ENCODE peak calls at places on chromosome 5, in nine cellular contexts. One of them, this sample, is unnamed.

GRCh38 chr5:92678576-92679105 is 902.4 kb downstream of the NR2F1-AS1 start:
- DNase-seq in gastrocnemius medialis: no peak
- DNase-seq in tibial nerve: no peak
- DNase-seq in A549: peak
- DNase-seq in body of pancreas: no peak
- DNase-seq in H54: no peak
- DNase-seq in Peyer's patch: no peak
- DNase-seq in transverse colon: no peak
- DNase-seq in ovary: no peak
- DNase-seq in this sample: no peak

GRCh38 chr5:172223901-172224873 is 30.2 kb downstream of the EFCAB9 start:
- DNase-seq in gastrocnemius medialis: no peak
- DNase-seq in tibial nerve: no peak
- DNase-seq in A549: no peak
- DNase-seq in body of pancreas: no peak
- DNase-seq in H54: no peak
- DNase-seq in Peyer's patch: no peak
- DNase-seq in transverse colon: no peak
- DNase-seq in ovary: no peak
- DNase-seq in this sample: no peak

GRCh38 chr5:152634596-152634995 is 229.5 kb upstream of the NMUR2 start:
- DNase-seq in gastrocnemius medialis: no peak
- DNase-seq in tibial nerve: no peak
- DNase-seq in A549: no peak
- DNase-seq in body of pancreas: no peak
- DNase-seq in H54: no peak
- DNase-seq in Peyer's patch: no peak
- DNase-seq in transverse colon: no peak
- DNase-seq in ovary: no peak
- DNase-seq in this sample: no peak

GRCh38 chr5:39517800-39518199 is 93.0 kb upstream of the DAB2 start:
- DNase-seq in gastrocnemius medialis: no peak
- DNase-seq in tibial nerve: no peak
- DNase-seq in A549: peak
- DNase-seq in body of pancreas: no peak
- DNase-seq in H54: peak
- DNase-seq in Peyer's patch: no peak
- DNase-seq in transverse colon: no peak
- DNase-seq in ovary: no peak
- DNase-seq in this sample: no peak

GRCh38 chr5:93584531-93585053 is 1.6 kb downstream of the NR2F1 start:
- DNase-seq in gastrocnemius medialis: no peak
- DNase-seq in tibial nerve: no peak
- DNase-seq in A549: no peak
- DNase-seq in body of pancreas: no peak
- DNase-seq in H54: no peak
- DNase-seq in Peyer's patch: peak
- DNase-seq in transverse colon: no peak
- DNase-seq in ovary: peak
- DNase-seq in this sample: peak

GRCh38 chr5:82163459-82164108 is 114.6 kb downstream of the RPS23 start:
- DNase-seq in gastrocnemius medialis: no peak
- DNase-seq in tibial nerve: no peak
- DNase-seq in A549: peak
- DNase-seq in body of pancreas: no peak
- DNase-seq in H54: no peak
- DNase-seq in Peyer's patch: no peak
- DNase-seq in transverse colon: no peak
- DNase-seq in ovary: no peak
- DNase-seq in this sample: no peak

GRCh38 chr5:78547171-78547570 is 101.4 kb downstream of the LHFPL2 start:
- DNase-seq in gastrocnemius medialis: no peak
- DNase-seq in tibial nerve: no peak
- DNase-seq in A549: no peak
- DNase-seq in body of pancreas: no peak
- DNase-seq in H54: no peak
- DNase-seq in Peyer's patch: no peak
- DNase-seq in transverse colon: no peak
- DNase-seq in ovary: no peak
- DNase-seq in this sample: no peak

GRCh38 chr5:62585306-62585705 is 6.7 kb downstream of the LRRC70 start:
- DNase-seq in gastrocnemius medialis: no peak
- DNase-seq in tibial nerve: no peak
- DNase-seq in A549: no peak
- DNase-seq in body of pancreas: no peak
- DNase-seq in H54: no peak
- DNase-seq in Peyer's patch: no peak
- DNase-seq in transverse colon: no peak
- DNase-seq in ovary: no peak
- DNase-seq in this sample: no peak

GRCh38 chr5:179867476-179867875 is 8.9 kb upstream of the MRNIP start:
- DNase-seq in gastrocnemius medialis: no peak
- DNase-seq in tibial nerve: no peak
- DNase-seq in A549: no peak
- DNase-seq in body of pancreas: no peak
- DNase-seq in H54: no peak
- DNase-seq in Peyer's patch: peak
- DNase-seq in transverse colon: no peak
- DNase-seq in ovary: no peak
- DNase-seq in this sample: no peak

GRCh38 chr5:126189862-126190261 is 233.3 kb upstream of the GRAMD2B start:
- DNase-seq in gastrocnemius medialis: no peak
- DNase-seq in tibial nerve: no peak
- DNase-seq in A549: no peak
- DNase-seq in body of pancreas: no peak
- DNase-seq in H54: no peak
- DNase-seq in Peyer's patch: no peak
- DNase-seq in transverse colon: no peak
- DNase-seq in ovary: no peak
- DNase-seq in this sample: no peak

GRCh38 chr5:10756539-10756938 is 4.5 kb downstream of the DAP start:
- DNase-seq in gastrocnemius medialis: no peak
- DNase-seq in tibial nerve: no peak
- DNase-seq in A549: no peak
- DNase-seq in body of pancreas: no peak
- DNase-seq in H54: no peak
- DNase-seq in Peyer's patch: no peak
- DNase-seq in transverse colon: no peak
- DNase-seq in ovary: no peak
- DNase-seq in this sample: no peak

GRCh38 chr5:116502616-116503015 is 72.0 kb downstream of the SEMA6A start:
- DNase-seq in gastrocnemius medialis: no peak
- DNase-seq in tibial nerve: no peak
- DNase-seq in A549: no peak
- DNase-seq in body of pancreas: no peak
- DNase-seq in H54: no peak
- DNase-seq in Peyer's patch: no peak
- DNase-seq in transverse colon: no peak
- DNase-seq in ovary: no peak
- DNase-seq in this sample: no peak

GRCh38 chr5:107553063-107553676 is 117.6 kb downstream of the EFNA5 start:
- DNase-seq in gastrocnemius medialis: no peak
- DNase-seq in tibial nerve: no peak
- DNase-seq in A549: peak
- DNase-seq in body of pancreas: no peak
- DNase-seq in H54: no peak
- DNase-seq in Peyer's patch: no peak
- DNase-seq in transverse colon: no peak
- DNase-seq in ovary: no peak
- DNase-seq in this sample: no peak

GRCh38 chr5:143201589-143201988 is 201.9 kb downstream of the NR3C1 start:
- DNase-seq in gastrocnemius medialis: no peak
- DNase-seq in tibial nerve: no peak
- DNase-seq in A549: no peak
- DNase-seq in body of pancreas: no peak
- DNase-seq in H54: no peak
- DNase-seq in Peyer's patch: no peak
- DNase-seq in transverse colon: no peak
- DNase-seq in ovary: no peak
- DNase-seq in this sample: no peak

GRCh38 chr5:96463106-96463505 is 30.1 kb upstream of the PCSK1 start:
- DNase-seq in gastrocnemius medialis: no peak
- DNase-seq in tibial nerve: no peak
- DNase-seq in A549: no peak
- DNase-seq in body of pancreas: no peak
- DNase-seq in H54: no peak
- DNase-seq in Peyer's patch: no peak
- DNase-seq in transverse colon: no peak
- DNase-seq in ovary: no peak
- DNase-seq in this sample: no peak

GRCh38 chr5:136424835-136425694 is 59.7 kb upstream of the TRPC7 start:
- DNase-seq in gastrocnemius medialis: no peak
- DNase-seq in tibial nerve: peak
- DNase-seq in A549: peak
- DNase-seq in body of pancreas: peak
- DNase-seq in H54: peak
- DNase-seq in Peyer's patch: peak
- DNase-seq in transverse colon: peak
- DNase-seq in ovary: peak
- DNase-seq in this sample: peak

GRCh38 chr5:150298701-150299451 is 3.8 kb downstream of the ARSI start:
- DNase-seq in gastrocnemius medialis: no peak
- DNase-seq in tibial nerve: no peak
- DNase-seq in A549: peak
- DNase-seq in body of pancreas: no peak
- DNase-seq in H54: peak
- DNase-seq in Peyer's patch: no peak
- DNase-seq in transverse colon: no peak
- DNase-seq in ovary: no peak
- DNase-seq in this sample: no peak

GRCh38 chr5:150297934-150298595 is 4.6 kb downstream of the ARSI start:
- DNase-seq in gastrocnemius medialis: no peak
- DNase-seq in tibial nerve: no peak
- DNase-seq in A549: no peak
- DNase-seq in body of pancreas: no peak
- DNase-seq in H54: no peak
- DNase-seq in Peyer's patch: peak
- DNase-seq in transverse colon: no peak
- DNase-seq in ovary: no peak
- DNase-seq in this sample: no peak

GRCh38 chr5:150296496-150296895 is 6.2 kb downstream of the ARSI start:
- DNase-seq in gastrocnemius medialis: no peak
- DNase-seq in tibial nerve: no peak
- DNase-seq in A549: no peak
- DNase-seq in body of pancreas: no peak
- DNase-seq in H54: no peak
- DNase-seq in Peyer's patch: peak
- DNase-seq in transverse colon: no peak
- DNase-seq in ovary: no peak
- DNase-seq in this sample: no peak

GRCh38 chr5:150295741-150296486 is 6.3 kb upstream of the CAMK2A start:
- DNase-seq in gastrocnemius medialis: no peak
- DNase-seq in tibial nerve: no peak
- DNase-seq in A549: no peak
- DNase-seq in body of pancreas: no peak
- DNase-seq in H54: no peak
- DNase-seq in Peyer's patch: peak
- DNase-seq in transverse colon: no peak
- DNase-seq in ovary: no peak
- DNase-seq in this sample: no peak

GRCh38 chr5:150297236-150297890 is 5.3 kb downstream of the ARSI start:
- DNase-seq in gastrocnemius medialis: no peak
- DNase-seq in tibial nerve: no peak
- DNase-seq in A549: no peak
- DNase-seq in body of pancreas: no peak
- DNase-seq in H54: no peak
- DNase-seq in Peyer's patch: no peak
- DNase-seq in transverse colon: no peak
- DNase-seq in ovary: no peak
- DNase-seq in this sample: no peak
- TF ChIP-seq POLR2A in gastrocnemius medialis: no peak
- TF ChIP-seq POLR2A in tibial nerve: no peak
- TF ChIP-seq POLR2A in A549: no peak
- TF ChIP-seq POLR2A in body of pancreas: no peak
- TF ChIP-seq POLR2A in H54: no peak
- TF ChIP-seq POLR2A in Peyer's patch: no peak
- TF ChIP-seq POLR2A in transverse colon: no peak
- TF ChIP-seq POLR2A in ovary: no peak
- TF ChIP-seq POLR2A in this sample: no peak

DNA sequence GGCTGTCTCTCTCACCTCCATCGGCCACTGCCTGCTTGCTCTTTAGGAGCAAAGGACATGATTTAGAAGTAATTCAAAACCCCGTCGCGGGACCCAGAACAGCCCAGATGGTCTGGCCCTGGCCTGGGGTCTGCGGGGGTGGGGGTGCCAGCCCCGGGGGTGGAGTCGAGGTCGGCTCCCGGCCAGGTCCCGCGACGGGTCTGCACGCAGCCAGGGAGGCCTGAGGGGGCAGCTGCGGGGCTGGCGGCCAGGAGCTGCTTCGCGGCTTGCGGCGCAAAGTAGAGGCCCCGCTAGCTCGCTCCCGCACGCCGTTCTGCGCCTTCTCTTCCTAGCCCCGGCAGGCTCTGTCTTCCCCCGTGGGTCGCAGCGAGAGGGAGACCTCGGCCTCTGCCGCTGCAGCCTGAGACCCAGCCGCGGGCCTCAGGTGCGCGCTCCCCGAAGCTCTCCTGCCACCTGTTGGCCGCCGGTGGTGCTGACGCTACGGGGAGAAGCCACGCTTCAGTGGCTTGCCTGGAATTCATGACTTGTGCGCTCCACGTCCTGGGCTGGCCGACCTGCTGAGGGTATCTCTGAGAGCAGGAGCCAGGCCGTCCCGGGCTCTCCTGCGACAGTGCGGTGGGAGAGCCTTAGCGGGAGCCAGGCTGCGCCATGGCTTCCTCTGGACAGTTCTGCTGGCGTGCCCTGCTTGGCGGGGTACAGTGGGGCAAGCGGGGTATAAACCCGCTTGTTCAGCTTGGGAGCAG is 157.2 kb upstream of the PITX1 start:
- DNase-seq in gastrocnemius medialis: peak
- DNase-seq in tibial nerve: peak
- DNase-seq in A549: peak
- DNase-seq in body of pancreas: peak
- DNase-seq in H54: peak
- DNase-seq in Peyer's patch: peak
- DNase-seq in transverse colon: peak
- DNase-seq in ovary: peak
- DNase-seq in this sample: peak
- TF ChIP-seq POLR2A in gastrocnemius medialis: no peak
- TF ChIP-seq POLR2A in tibial nerve: no peak
- TF ChIP-seq POLR2A in A549: no peak
- TF ChIP-seq POLR2A in body of pancreas: no peak
- TF ChIP-seq POLR2A in H54: no peak
- TF ChIP-seq POLR2A in Peyer's patch: no peak
- TF ChIP-seq POLR2A in transverse colon: no peak
- TF ChIP-seq POLR2A in ovary: no peak
- TF ChIP-seq POLR2A in this sample: peak

GRCh38 chr5:122908108-122908507 is 62.7 kb downstream of the SNX24 start:
- DNase-seq in gastrocnemius medialis: no peak
- DNase-seq in tibial nerve: no peak
- DNase-seq in A549: no peak
- DNase-seq in body of pancreas: no peak
- DNase-seq in H54: no peak
- DNase-seq in Peyer's patch: no peak
- DNase-seq in transverse colon: no peak
- DNase-seq in ovary: no peak
- DNase-seq in this sample: no peak
- TF ChIP-seq POLR2A in gastrocnemius medialis: no peak
- TF ChIP-seq POLR2A in tibial nerve: no peak
- TF ChIP-seq POLR2A in A549: no peak
- TF ChIP-seq POLR2A in body of pancreas: no peak
- TF ChIP-seq POLR2A in H54: no peak
- TF ChIP-seq POLR2A in Peyer's patch: no peak
- TF ChIP-seq POLR2A in transverse colon: no peak
- TF ChIP-seq POLR2A in ovary: no peak
- TF ChIP-seq POLR2A in this sample: no peak

GRCh38 chr5:150357326-150358260 is at the start of gene TCOF1:
- DNase-seq in gastrocnemius medialis: peak
- DNase-seq in tibial nerve: peak
- DNase-seq in A549: peak
- DNase-seq in body of pancreas: peak
- DNase-seq in H54: peak
- DNase-seq in Peyer's patch: peak
- DNase-seq in transverse colon: peak
- DNase-seq in ovary: peak
- DNase-seq in this sample: peak
- TF ChIP-seq POLR2A in gastrocnemius medialis: peak
- TF ChIP-seq POLR2A in tibial nerve: no peak
- TF ChIP-seq POLR2A in A549: peak
- TF ChIP-seq POLR2A in body of pancreas: peak
- TF ChIP-seq POLR2A in H54: peak
- TF ChIP-seq POLR2A in Peyer's patch: peak
- TF ChIP-seq POLR2A in transverse colon: no peak
- TF ChIP-seq POLR2A in ovary: peak
- TF ChIP-seq POLR2A in this sample: peak